ENCODE peak calls at places on chromosomes 12 and 14, in seven cellular contexts. X is adipocyte, P is cardiac muscle cell, Y is mucosa of descending colon, O is left ventricle myocardium inferior, I is pancreas, T is DND-41. U is an unnamed sample. For H3K4me1, the result is how much of the 10 kb centered on the place peaks cover.

GRCh38 chr14:100289916-100290606 is 16.2 kb downstream of the SLC25A29 start:
- DNase-seq in X (no peak), P (peak), Y (no peak), O (no peak), I (no peak), T (no peak), U (no peak)

GRCh38 chr12:120352117-120352516 is 16.8 kb downstream of the MSI1 start:
- DNase-seq in X (peak), P (no peak), Y (no peak), O (no peak), I (no peak), T (no peak), U (no peak)

GRCh38 chr12:131088701-131089525 is 135.2 kb downstream of the ADGRD1 start:
- DNase-seq in X (no peak), P (no peak), Y (no peak), O (no peak), I (no peak), T (peak), U (no peak)

GRCh38 chr14:60981626-60982455 is 796 bp downstream of the SLC38A6 start:
- DNase-seq in X (peak), P (peak), Y (peak), O (no peak), I (no peak), T (no peak), U (no peak)

GRCh38 chr12:3551976-3552725 is 61.1 kb downstream of the PRMT8 start:
- DNase-seq in X (no peak), P (no peak), Y (no peak), O (no peak), I (no peak), T (no peak), U (no peak)

GRCh38 chr12:99670635-99671034 is 23.1 kb downstream of the GARIN6 start:
- DNase-seq in X (peak), P (no peak), Y (no peak), O (no peak), I (no peak), T (no peak), U (no peak)

GRCh38 chr12:111409403-111410228 is 3.9 kb downstream of the SH2B3 start:
- DNase-seq in X (peak), P (no peak), Y (no peak), O (peak), I (no peak), T (no peak), U (peak)

GRCh38 chr14:63727231-63727735 is 582 bp downstream of the SGPP1 start:
- DNase-seq in X (peak), P (peak), Y (peak), O (peak), I (peak), T (peak), U (no peak)

GRCh38 chr14:74492413-74493342 is at the start of gene NPC2:
- DNase-seq in X (peak), P (no peak), Y (peak), O (no peak), I (no peak), T (no peak), U (peak)

GRCh38 chr12:105562727-105563072 is 232.2 kb downstream of the C12orf75 start:
- DNase-seq in X (no peak), P (no peak), Y (peak), O (no peak), I (no peak), T (no peak), U (no peak)
- H3K4me3 ChIP-seq in X (peak), P (no peak), Y (no peak), O (no peak), I (no peak), T (no peak), U (no peak)

GRCh38 chr12:46390881-46391280 is 18.3 kb upstream of the SLC38A2 start:
- DNase-seq in X (no peak), P (no peak), Y (no peak), O (no peak), I (no peak), T (no peak), U (no peak)
- H3K4me1 ChIP-seq in X (half or more), P (under half), Y (under half), O (under half), I (under half), T (under half), U (under half)

GRCh38 chr12:113515082-113515856 is 43.6 kb upstream of the LHX5 start:
- DNase-seq in X (no peak), P (no peak), Y (no peak), O (no peak), I (no peak), T (no peak), U (no peak)

GRCh38 chr12:113519464-113520191 is 48.0 kb upstream of the LHX5 start:
- DNase-seq in X (no peak), P (no peak), Y (no peak), O (no peak), I (no peak), T (no peak), U (no peak)

GRCh38 chr12:113512568-113512967 is 40.9 kb upstream of the LHX5 start:
- DNase-seq in X (no peak), P (no peak), Y (no peak), O (no peak), I (no peak), T (no peak), U (no peak)

DNA sequence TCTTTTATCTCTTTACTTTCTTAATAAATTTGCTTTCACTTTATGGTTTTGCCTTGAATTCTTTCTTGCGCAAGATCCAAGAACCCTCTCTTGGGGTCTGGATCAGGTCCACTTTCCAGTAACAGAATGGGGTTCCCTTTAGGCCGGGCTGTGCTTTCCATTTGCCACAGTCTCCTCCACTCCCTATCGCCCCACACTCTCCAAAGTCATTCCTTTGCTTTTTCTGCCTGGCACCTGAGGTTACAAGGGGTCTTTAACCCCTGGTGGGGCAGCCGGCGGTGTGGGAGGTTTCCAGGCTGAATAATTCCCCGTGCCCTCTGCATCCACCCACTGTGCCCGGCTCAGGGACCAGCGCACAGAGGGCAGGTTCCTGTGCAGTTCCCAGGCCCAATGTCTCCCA is 42.9 kb upstream of the LHX5 start:
- DNase-seq in X (no peak), P (no peak), Y (no peak), O (no peak), I (no peak), T (no peak), U (no peak)
- H3K4me3 ChIP-seq in X (no peak), P (no peak), Y (no peak), O (no peak), I (no peak), T (no peak), U (no peak)

GRCh38 chr12:544941-545635 is 85.3 kb downstream of the B4GALNT3 start:
- DNase-seq in X (no peak), P (no peak), Y (no peak), O (no peak), I (no peak), T (no peak), U (no peak)

GRCh38 chr12:541676-542289 is 82.0 kb downstream of the B4GALNT3 start:
- DNase-seq in X (no peak), P (peak), Y (no peak), O (no peak), I (no peak), T (no peak), U (no peak)

GRCh38 chr12:542290-543113 is 82.8 kb downstream of the B4GALNT3 start:
- DNase-seq in X (no peak), P (peak), Y (no peak), O (no peak), I (no peak), T (no peak), U (no peak)

GRCh38 chr12:544142-544541 is 84.4 kb downstream of the B4GALNT3 start:
- DNase-seq in X (no peak), P (no peak), Y (no peak), O (no peak), I (no peak), T (no peak), U (no peak)

GRCh38 chr12:543114-543451 is 83.3 kb downstream of the B4GALNT3 start:
- DNase-seq in X (no peak), P (no peak), Y (no peak), O (no peak), I (no peak), T (no peak), U (no peak)
- H3K4me1 ChIP-seq in X (under half), P (under half), Y (under half), O (half or more), I (under half), T (under half), U (under half)

GRCh38 chr12:53048033-53048779 is 1.7 kb upstream of the TNS2 start:
- DNase-seq in X (peak), P (no peak), Y (peak), O (peak), I (peak), T (no peak), U (no peak)
- H3K4me3 ChIP-seq in X (peak), P (no peak), Y (no peak), O (peak), I (no peak), T (peak), U (no peak)

GRCh38 chr12:53073881-53074280 is 5.3 kb downstream of the SPRYD3 start:
- DNase-seq in X (no peak), P (no peak), Y (no peak), O (no peak), I (no peak), T (no peak), U (no peak)
- H3K4me1 ChIP-seq in X (half or more), P (half or more), Y (under half), O (half or more), I (under half), T (under half), U (under half)

DNA sequence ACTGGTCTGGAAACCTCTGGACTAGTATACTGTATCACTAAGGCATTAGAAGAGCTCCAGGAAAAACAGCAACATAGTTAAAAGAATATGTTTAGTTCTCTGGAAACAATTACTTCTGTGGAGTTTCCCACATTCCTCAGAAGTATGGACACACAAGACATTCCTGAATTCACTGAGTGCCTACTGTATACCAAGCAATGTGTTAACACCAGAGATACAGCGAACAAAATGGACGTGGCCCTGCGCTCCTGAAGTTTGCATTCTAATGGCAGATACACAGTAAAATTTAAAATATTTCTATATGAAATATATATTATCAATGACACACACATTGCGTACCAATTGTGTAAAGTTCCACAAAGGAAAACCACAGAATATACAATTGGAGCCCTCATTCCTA is 1.1 kb downstream of the ANGEL1 start:
- DNase-seq in X (peak), P (no peak), Y (no peak), O (no peak), I (no peak), T (no peak), U (no peak)
- H3K4me3 ChIP-seq in X (peak), P (peak), Y (no peak), O (peak), I (peak), T (peak), U (peak)

DNA sequence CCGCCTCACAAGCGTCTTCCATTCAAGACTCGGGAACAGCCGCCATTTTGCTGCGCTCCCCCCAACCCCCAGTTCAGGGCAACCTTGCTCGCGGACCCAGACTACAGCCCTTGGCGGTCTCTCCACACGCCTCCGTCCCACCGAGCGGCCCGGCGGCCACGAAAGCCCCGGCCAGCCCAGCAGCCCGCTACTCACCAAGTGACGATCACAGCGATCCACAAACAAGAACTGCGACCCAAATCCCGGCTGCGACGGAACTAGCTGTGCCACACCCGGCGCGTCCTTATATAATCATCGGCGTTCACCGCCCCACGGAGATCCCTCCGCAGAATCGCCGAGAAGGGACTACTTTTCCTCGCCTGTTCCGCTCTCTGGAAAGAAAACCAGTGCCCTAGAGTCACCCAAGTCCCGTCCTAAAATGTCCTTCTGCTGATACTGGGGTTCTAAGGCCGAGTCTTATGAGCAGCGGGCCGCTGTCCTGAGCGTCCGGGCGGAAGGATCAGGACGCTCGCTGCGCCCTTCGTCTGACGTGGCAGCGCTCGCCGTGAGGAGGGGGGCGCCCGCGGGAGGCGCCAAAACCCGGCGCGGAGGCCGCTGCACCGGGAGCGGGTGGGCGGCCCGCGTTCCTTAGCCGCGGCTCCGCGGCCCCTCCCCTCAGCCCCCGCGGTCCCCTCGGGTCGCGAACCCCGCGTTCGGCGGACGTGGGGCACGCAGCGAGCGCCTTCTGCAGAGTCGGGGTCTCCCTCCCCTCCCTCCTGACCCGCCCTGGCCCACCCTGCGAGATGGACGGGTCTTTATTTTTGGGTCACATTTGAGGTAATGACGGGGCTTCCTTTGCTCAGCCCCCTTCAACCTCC is at the start of gene UBC:
- DNase-seq in X (peak), P (peak), Y (peak), O (peak), I (peak), T (peak), U (peak)
- H3K4me1 ChIP-seq in X (under half), P (under half), Y (half or more), O (half or more), I (under half), T (half or more), U (half or more)

U was measured in CD4-positive, alpha-beta memory T cell.